ENCODE peak calls at places on chromosomes 4 and X, in seven cellular contexts. G, L, E, P, O, A and D are unnamed samples.

GRCh38 chrX:119698835-119699234 is 5.9 kb upstream of the SEPTIN6 start:
- DNase-seq in A (peak), O (peak), P (peak), L (peak), E (no peak), G (no peak), D (peak)

GRCh38 chr4:175784986-175785525 is 27.0 kb downstream of the GPM6A start:
- DNase-seq in E (no peak), P (no peak), A (no peak), O (no peak), L (no peak), G (no peak), D (no peak)

GRCh38 chr4:26858947-26859401 is 1.7 kb upstream of the STIM2 start:
- DNase-seq in L (no peak), O (peak), P (peak), E (no peak), A (no peak), G (no peak), D (no peak)

GRCh38 chrX:133922390-133922772 is 63.0 kb downstream of the GPC3 start:
- DNase-seq in E (no peak), A (no peak), O (no peak), P (no peak), G (no peak), L (no peak), D (no peak)

GRCh38 chr4:6230827-6231662 is 30.7 kb upstream of the JAKMIP1 start:
- DNase-seq in L (peak), E (no peak), O (no peak), P (no peak), G (no peak), A (no peak), D (no peak)

GRCh38 chr4:63218837-63219236 is 1190.4 kb downstream of the TECRL start:
- DNase-seq in G (peak), O (no peak), L (peak), A (no peak), P (no peak), E (no peak), D (peak)

GRCh38 chr4:184310171-184310567 is 92.5 kb upstream of the ENPP6 start:
- DNase-seq in O (no peak), E (no peak), L (peak), P (no peak), A (no peak), G (no peak), D (peak)

GRCh38 chrX:154020500-154021115 is 906 bp upstream of the IRAK1 start:
- DNase-seq in P (no peak), G (no peak), A (no peak), E (no peak), L (no peak), O (peak), D (no peak)

GRCh38 chr4:154124539-154125255 is 335.8 kb upstream of the SFRP2 start:
- DNase-seq in P (peak), O (peak), E (no peak), L (no peak), A (peak), G (no peak), D (no peak)

GRCh38 chr4:73438582-73439215 is 2.7 kb downstream of the AFP start:
- DNase-seq in L (no peak), P (no peak), G (no peak), A (no peak), O (no peak), E (no peak), D (no peak)

GRCh38 chr4:139913995-139914394 is 240.0 kb downstream of the MAML3 start:
- DNase-seq in P (peak), G (no peak), L (no peak), A (no peak), O (no peak), E (no peak), D (no peak)

GRCh38 chrX:139026406-139027200 is 315.1 kb upstream of the FGF13 start:
- DNase-seq in O (no peak), G (no peak), P (no peak), L (no peak), E (no peak), A (no peak), D (no peak)

GRCh38 chrX:57741107-57741506 is 61.0 kb upstream of the NLRP2B start:
- DNase-seq in G (no peak), O (no peak), E (no peak), L (no peak), A (no peak), P (no peak), D (no peak)

GRCh38 chr4:48543796-48544195 is 53.7 kb downstream of the ZAR1 start:
- DNase-seq in L (no peak), E (no peak), P (peak), G (no peak), A (no peak), O (no peak), D (no peak)

GRCh38 chr4:159150838-159151390 is 48.0 kb downstream of the RAPGEF2 start:
- DNase-seq in P (no peak), G (no peak), A (no peak), E (no peak), O (no peak), L (no peak), D (peak)

GRCh38 chr4:55636622-55636999 is 513 bp upstream of the NMU start:
- DNase-seq in P (no peak), O (peak), E (no peak), L (peak), A (no peak), G (peak), D (peak)

GRCh38 chr4:88357262-88357661 is 21.4 kb upstream of the HERC6 start:
- DNase-seq in A (no peak), P (no peak), E (no peak), L (no peak), O (no peak), G (no peak), D (no peak)

GRCh38 chr4:182973421-182974340 is 56.5 kb upstream of the DCTD start:
- DNase-seq in G (no peak), O (peak), E (no peak), P (peak), A (no peak), L (no peak), D (no peak)

GRCh38 chr4:53854991-53855885 is 209.2 kb downstream of the CHIC2 start:
- DNase-seq in A (no peak), L (no peak), E (no peak), P (peak), G (no peak), O (peak), D (no peak)

GRCh38 chrX:3697701-3698279 is 15.7 kb downstream of the PRKX start:
- DNase-seq in G (peak), A (no peak), E (no peak), L (no peak), P (peak), O (peak), D (peak)

GRCh38 chrX:68698955-68699354 is 51.5 kb downstream of the STARD8 start:
- DNase-seq in O (no peak), A (no peak), L (no peak), P (no peak), G (no peak), E (no peak), D (peak)

GRCh38 chrX:143336261-143336660 is 181.0 kb downstream of the SPANXN3 start:
- DNase-seq in A (no peak), P (no peak), G (no peak), O (no peak), E (no peak), L (no peak), D (no peak)

GRCh38 chrX:18833071-18833731 is 125.8 kb downstream of the PPEF1 start:
- DNase-seq in A (no peak), P (peak), L (no peak), O (no peak), E (no peak), G (no peak), D (no peak)

GRCh38 chr4:40829586-40829985 is 79.8 kb downstream of the NSUN7 start:
- DNase-seq in P (no peak), A (no peak), O (no peak), G (no peak), L (no peak), E (no peak), D (no peak)

GRCh38 chr4:158209825-158210807 is at the start of gene TMEM144:
- DNase-seq in P (peak), E (peak), G (peak), O (peak), A (peak), L (peak), D (peak)

GRCh38 chr4:154314248-154314647 is 177.4 kb downstream of the DCHS2 start:
- DNase-seq in O (peak), L (no peak), A (peak), G (no peak), E (no peak), P (no peak), D (peak)

GRCh38 chr4:148043990-148044645 is 312.2 kb downstream of the ARHGAP10 start:
- DNase-seq in L (no peak), A (no peak), O (no peak), G (no peak), E (no peak), P (no peak), D (no peak)

GRCh38 chr4:78951862-78952472 is 12.7 kb upstream of the PAQR3 start:
- DNase-seq in O (peak), G (peak), E (no peak), P (peak), L (no peak), A (peak), D (peak)

GRCh38 chr4:125382995-125383394 is 68.2 kb downstream of the FAT4 start:
- DNase-seq in P (no peak), L (no peak), E (no peak), A (no peak), G (no peak), O (no peak), D (no peak)

GRCh38 chrX:70504772-70505450 is 60.3 kb downstream of the DLG3 start:
- DNase-seq in L (no peak), E (no peak), A (no peak), O (no peak), P (no peak), G (no peak), D (no peak)

DNA sequence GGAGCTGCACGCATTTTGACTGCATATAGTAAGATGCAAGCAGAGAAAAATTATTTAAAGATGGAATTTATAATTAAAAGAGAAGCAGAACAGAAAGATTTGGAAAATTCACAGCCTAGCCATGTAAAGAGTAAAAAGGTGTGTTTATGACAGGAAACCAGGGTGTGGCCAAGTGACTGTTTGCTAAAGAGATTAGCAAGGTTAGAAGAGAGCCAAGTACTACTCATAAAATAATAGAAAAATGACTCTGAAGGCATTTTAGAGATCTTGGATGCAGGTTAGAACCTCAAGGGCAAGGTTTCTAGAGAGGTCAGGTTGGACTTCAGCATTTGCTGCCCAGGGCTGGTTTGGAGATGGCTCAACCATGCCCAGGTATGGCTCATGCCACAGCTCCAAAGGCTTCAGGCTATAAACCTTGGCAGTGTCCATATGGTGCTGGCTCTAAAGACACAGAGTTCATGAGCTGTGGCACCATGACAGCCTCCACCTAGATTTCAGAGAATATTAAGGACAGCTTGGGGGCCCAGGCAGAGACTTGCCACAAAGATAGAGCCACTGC is 40.6 kb upstream of the ADGRA3 start:
- DNase-seq in E (no peak), G (no peak), O (no peak), A (no peak), P (no peak), L (no peak), D (no peak)
- H4K8ac ChIP-seq in E (no peak), G (no peak), O (no peak), A (peak), P (no peak), L (no peak), D (no peak)

GRCh38 chrX:16573781-16574180 is 76.2 kb upstream of the S100G start:
- DNase-seq in E (no peak), P (peak), L (no peak), A (peak), O (peak), G (no peak), D (peak)
- H4K8ac ChIP-seq in E (no peak), P (no peak), L (no peak), A (no peak), O (no peak), G (no peak), D (no peak)

GRCh38 chr4:145815626-145816025 is 123.0 kb downstream of the ZNF827 start:
- DNase-seq in E (no peak), L (no peak), G (no peak), A (no peak), O (no peak), P (peak), D (no peak)

GRCh38 chr4:145812902-145813301 is 125.7 kb downstream of the ZNF827 start:
- DNase-seq in G (no peak), P (no peak), A (peak), E (no peak), L (no peak), O (no peak), D (no peak)

GRCh38 chr4:145815027-145815612 is 123.5 kb downstream of the ZNF827 start:
- DNase-seq in P (no peak), O (no peak), A (no peak), L (no peak), G (no peak), E (no peak), D (no peak)

GRCh38 chr4:145816091-145816490 is 122.5 kb downstream of the ZNF827 start:
- DNase-seq in P (no peak), O (no peak), A (no peak), E (no peak), G (no peak), L (no peak), D (no peak)

GRCh38 chr4:145814246-145814645 is 124.4 kb downstream of the ZNF827 start:
- DNase-seq in G (no peak), A (no peak), E (no peak), P (no peak), L (no peak), O (no peak), D (no peak)
- H4K8ac ChIP-seq in G (no peak), A (no peak), E (no peak), P (peak), L (no peak), O (no peak), D (no peak)

GRCh38 chrX:63581390-63581789 is 203.6 kb downstream of the ARHGEF9 start:
- DNase-seq in L (peak), E (peak), A (peak), P (no peak), O (no peak), G (no peak), D (peak)
- H4K8ac ChIP-seq in L (no peak), E (no peak), A (no peak), P (no peak), O (no peak), G (no peak), D (no peak)

GRCh38 chr4:31065086-31065485 is 344.9 kb downstream of the PCDH7 start:
- DNase-seq in G (no peak), P (no peak), L (no peak), E (no peak), O (no peak), A (no peak), D (no peak)

GRCh38 chr4:31069151-31069550 is 349.0 kb downstream of the PCDH7 start:
- DNase-seq in E (no peak), A (no peak), G (peak), P (no peak), L (no peak), O (no peak), D (no peak)

GRCh38 chr4:31071807-31072486 is 351.8 kb downstream of the PCDH7 start:
- DNase-seq in E (no peak), A (no peak), G (no peak), P (peak), L (no peak), O (no peak), D (no peak)

GRCh38 chr4:31068257-31069075 is 348.3 kb downstream of the PCDH7 start:
- DNase-seq in O (peak), A (no peak), L (no peak), E (no peak), G (no peak), P (peak), D (no peak)
- H4K8ac ChIP-seq in O (no peak), A (no peak), L (no peak), E (no peak), G (no peak), P (no peak), D (no peak)